ENCODE peak calls at places on chromosomes 7 and 10, in seven cellular contexts. O is HCT116, P is GM12878, F is HepG2, B is SK-N-SH, L is K562, N is H1. Q is an unnamed sample.

GRCh38 chr7:23680417-23681405 is 712 bp downstream of the FAM221A start:
- DNase-seq in L (no peak), B (peak), O (no peak), N (peak), F (no peak), P (no peak), Q (peak)

GRCh38 chr10:34405611-34406462 is 409.3 kb downstream of the PARD3 start:
- DNase-seq in N (no peak), O (no peak), B (no peak), F (peak), P (no peak), L (no peak), Q (no peak)

GRCh38 chr10:21191512-21191911 is 294.4 kb upstream of the NEBL start:
- DNase-seq in P (no peak), B (no peak), L (no peak), N (no peak), F (no peak), O (peak), Q (no peak)

GRCh38 chr7:50761722-50762121 is 21.0 kb downstream of the GRB10 start:
- DNase-seq in O (no peak), N (no peak), L (no peak), F (no peak), P (no peak), B (no peak), Q (no peak)

GRCh38 chr7:94530114-94530513 is 20.5 kb downstream of the CASD1 start:
- DNase-seq in P (no peak), B (no peak), O (no peak), F (no peak), N (no peak), L (no peak), Q (no peak)

GRCh38 chr10:89163265-89163995 is 43.7 kb downstream of the CH25H start:
- DNase-seq in F (no peak), B (no peak), N (no peak), O (no peak), P (peak), L (no peak), Q (peak)

GRCh38 chr7:68176974-68177373 is 1180.3 kb downstream of the TYW1 start:
- DNase-seq in L (peak), F (peak), P (no peak), B (peak), O (peak), N (peak), Q (peak)

GRCh38 chr7:505171-505570 is 14.5 kb downstream of the PDGFA start:
- DNase-seq in F (no peak), L (no peak), B (no peak), O (no peak), N (no peak), P (no peak), Q (no peak)

GRCh38 chr10:50416181-50416824 is 165.0 kb upstream of the ASAH2 start:
- DNase-seq in O (no peak), F (no peak), P (no peak), N (no peak), L (peak), B (peak), Q (no peak)

GRCh38 chr7:36533717-36534116 is 144.1 kb downstream of the ANLN start:
- DNase-seq in B (no peak), O (no peak), P (no peak), L (no peak), N (no peak), F (no peak), Q (no peak)

GRCh38 chr7:44155191-44156185 is 14.4 kb upstream of the MYL7 start:
- DNase-seq in L (no peak), P (no peak), B (no peak), N (no peak), O (no peak), F (no peak), Q (no peak)

GRCh38 chr10:42544945-42545344 is 93.4 kb downstream of the ZNF33B start:
- DNase-seq in B (no peak), N (no peak), O (no peak), L (no peak), P (no peak), F (no peak), Q (no peak)

GRCh38 chr7:135541029-135541428 is 16.7 kb upstream of the NUP205 start:
- DNase-seq in L (no peak), N (no peak), P (no peak), O (no peak), B (no peak), F (no peak), Q (no peak)

GRCh38 chr7:149787428-149788299 is 14.3 kb upstream of the ZNF467 start:
- DNase-seq in P (no peak), N (peak), O (no peak), B (peak), L (peak), F (no peak), Q (no peak)

GRCh38 chr7:2468227-2468626 is 8.0 kb downstream of the GRIFIN start:
- DNase-seq in P (no peak), F (no peak), N (no peak), O (no peak), B (peak), L (no peak), Q (no peak)

GRCh38 chr10:26367771-26368170 is 70.4 kb upstream of the APBB1IP start:
- DNase-seq in P (no peak), O (no peak), F (peak), L (peak), B (no peak), N (peak), Q (peak)

GRCh38 chr7:132455306-132455705 is 121.0 kb downstream of the PLXNA4 start:
- DNase-seq in N (no peak), L (no peak), B (no peak), P (no peak), F (no peak), O (no peak), Q (no peak)

GRCh38 chr7:151782598-151783448 is 94.1 kb downstream of the PRKAG2 start:
- DNase-seq in N (peak), F (peak), O (peak), B (peak), P (no peak), L (peak), Q (peak)

GRCh38 chr10:50470345-50470744 is 153.4 kb downstream of the SGMS1 start:
- DNase-seq in O (no peak), N (no peak), L (no peak), F (no peak), P (no peak), B (no peak), Q (peak)

GRCh38 chr10:129779126-129779525 is 184.9 kb downstream of the EBF3 start:
- DNase-seq in O (no peak), B (no peak), N (no peak), P (no peak), L (no peak), F (no peak), Q (no peak)

GRCh38 chr10:74677951-74678350 is 148.4 kb upstream of the KAT6B start:
- DNase-seq in O (no peak), F (no peak), P (peak), N (no peak), B (no peak), L (no peak), Q (no peak)

GRCh38 chr10:86936661-86937501 is 20.5 kb downstream of the MMRN2 start:
- DNase-seq in N (no peak), F (no peak), O (no peak), L (no peak), P (no peak), B (no peak), Q (no peak)

GRCh38 chr10:17239276-17239660 is 11.2 kb downstream of the VIM start:
- DNase-seq in P (no peak), O (no peak), F (no peak), L (no peak), N (no peak), B (no peak), Q (no peak)

GRCh38 chr10:133132711-133133291 is 27.2 kb upstream of the KNDC1 start:
- DNase-seq in L (no peak), B (peak), N (no peak), F (no peak), P (no peak), O (no peak), Q (no peak)
- TF ChIP-seq JUND in L (no peak), B (no peak), N (no peak), F (no peak), P (no peak), O (no peak), Q (no peak)

DNA sequence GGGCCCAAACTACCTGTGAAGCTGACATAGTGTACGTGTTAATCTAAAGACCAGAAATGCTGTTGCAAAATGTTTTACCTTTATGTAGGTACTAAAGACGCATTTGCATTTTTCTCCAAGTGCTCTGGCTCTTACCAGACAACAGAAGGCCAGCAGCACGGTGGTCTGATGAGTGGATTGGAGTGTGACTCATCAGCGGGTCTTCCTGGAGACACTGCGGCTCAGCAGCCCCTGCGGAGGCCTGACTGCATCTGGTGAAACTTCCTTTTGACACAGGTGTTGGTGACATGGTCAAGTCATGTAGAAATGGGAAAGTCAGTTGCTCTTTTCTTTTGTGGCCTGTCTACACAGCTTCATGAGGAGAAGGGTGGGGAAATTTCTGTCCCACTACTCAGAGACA is 723.6 kb downstream of the INHBA start:
- DNase-seq in O (no peak), P (no peak), L (no peak), F (no peak), B (no peak), N (no peak), Q (no peak)
- TF ChIP-seq JUND in O (no peak), P (no peak), L (no peak), F (no peak), B (no peak), N (no peak), Q (no peak)

DNA sequence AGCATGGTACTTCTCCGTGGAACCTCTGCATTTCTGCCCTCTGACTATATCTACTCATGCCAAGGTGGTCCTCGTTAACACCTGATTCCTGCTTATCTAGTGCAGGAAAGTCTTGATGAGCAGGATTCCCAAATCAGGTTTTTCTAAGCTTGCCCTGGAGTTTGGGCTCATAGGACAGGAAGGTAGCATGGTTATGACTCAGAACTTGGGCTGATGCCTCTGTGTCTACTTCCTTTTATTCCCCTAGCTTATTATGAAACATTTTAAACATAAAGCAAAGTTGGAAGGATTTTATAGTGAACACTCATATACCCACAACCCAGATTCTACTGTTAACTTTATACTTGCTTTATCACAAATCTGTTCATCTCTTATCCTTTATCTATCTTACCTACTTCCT is 5.6 kb downstream of the SUFU start:
- DNase-seq in B (no peak), L (no peak), O (no peak), N (no peak), P (no peak), F (no peak), Q (no peak)
- TF ChIP-seq JUND in B (no peak), L (no peak), O (no peak), N (no peak), P (no peak), F (no peak), Q (no peak)

GRCh38 chr10:124101351-124101750 is 8.0 kb upstream of the CHST15 start:
- DNase-seq in F (no peak), L (no peak), O (no peak), B (no peak), N (no peak), P (no peak), Q (no peak)
- TF ChIP-seq JUND in F (no peak), L (no peak), O (no peak), B (no peak), N (no peak), P (no peak), Q (no peak)

Q was measured in T47D.